ENCODE peak calls at places on chromosomes 3 and 15, in six cellular contexts. One of them, this sample, is unnamed.

GRCh38 chr15:85804481-85805165 is 9.9 kb upstream of the KLHL25 start:
- DNase-seq in prostate gland: no peak
- DNase-seq in A673: no peak
- DNase-seq in adrenal gland: no peak
- DNase-seq in tibial artery: no peak
- DNase-seq in neural progenitor cell: no peak
- DNase-seq in this sample: no peak

GRCh38 chr15:74040115-74040850 is 42.1 kb downstream of the GOLGA6A start:
- DNase-seq in prostate gland: no peak
- DNase-seq in A673: peak; percentile 88
- DNase-seq in adrenal gland: peak; percentile 82
- DNase-seq in tibial artery: peak; percentile 53
- DNase-seq in neural progenitor cell: peak; percentile 25
- DNase-seq in this sample: peak; percentile 41

GRCh38 chr3:11438636-11439035 is 166.4 kb downstream of the ATG7 start:
- DNase-seq in prostate gland: no peak
- DNase-seq in A673: no peak
- DNase-seq in adrenal gland: no peak
- DNase-seq in tibial artery: no peak
- DNase-seq in neural progenitor cell: no peak
- DNase-seq in this sample: no peak

GRCh38 chr3:28860307-28860706 is 420.6 kb upstream of the RBMS3 start:
- DNase-seq in prostate gland: peak; percentile 57
- DNase-seq in A673: peak; percentile 75
- DNase-seq in adrenal gland: peak; percentile 58
- DNase-seq in tibial artery: peak; percentile 51
- DNase-seq in neural progenitor cell: no peak
- DNase-seq in this sample: peak; percentile 24

GRCh38 chr15:64809649-64810498 is 15.6 kb downstream of the PIF1 start:
- DNase-seq in prostate gland: peak; percentile 63
- DNase-seq in A673: peak; percentile 82
- DNase-seq in adrenal gland: peak; percentile 90
- DNase-seq in tibial artery: peak; percentile 85
- DNase-seq in neural progenitor cell: peak; percentile 94
- DNase-seq in this sample: peak; percentile 83

GRCh38 chr3:141845407-141846049 is 30.9 kb upstream of the ATP1B3 start:
- DNase-seq in prostate gland: no peak
- DNase-seq in A673: peak; percentile 23
- DNase-seq in adrenal gland: no peak
- DNase-seq in tibial artery: no peak
- DNase-seq in neural progenitor cell: peak; percentile 50
- DNase-seq in this sample: peak; percentile 30

GRCh38 chr3:127354761-127355160 is 66.9 kb upstream of the PRR20G start:
- DNase-seq in prostate gland: no peak
- DNase-seq in A673: no peak
- DNase-seq in adrenal gland: no peak
- DNase-seq in tibial artery: no peak
- DNase-seq in neural progenitor cell: no peak
- DNase-seq in this sample: no peak

GRCh38 chr3:66693461-66693912 is 192.7 kb upstream of the LRIG1 start:
- DNase-seq in prostate gland: peak; percentile 21
- DNase-seq in A673: peak; percentile 15
- DNase-seq in adrenal gland: peak; percentile 55
- DNase-seq in tibial artery: no peak
- DNase-seq in neural progenitor cell: no peak
- DNase-seq in this sample: peak; percentile 41

GRCh38 chr3:173983353-173983752 is 585.8 kb downstream of the NLGN1 start:
- DNase-seq in prostate gland: no peak
- DNase-seq in A673: no peak
- DNase-seq in adrenal gland: no peak
- DNase-seq in tibial artery: no peak
- DNase-seq in neural progenitor cell: no peak
- DNase-seq in this sample: no peak

GRCh38 chr15:74276560-74276959 is 40.4 kb downstream of the CCDC33 start:
- DNase-seq in prostate gland: no peak
- DNase-seq in A673: no peak
- DNase-seq in adrenal gland: no peak
- DNase-seq in tibial artery: no peak
- DNase-seq in neural progenitor cell: no peak
- DNase-seq in this sample: no peak

GRCh38 chr3:151319613-151320012 is 3.0 kb upstream of the GPR87 start:
- DNase-seq in prostate gland: no peak
- DNase-seq in A673: no peak
- DNase-seq in adrenal gland: no peak
- DNase-seq in tibial artery: no peak
- DNase-seq in neural progenitor cell: no peak
- DNase-seq in this sample: no peak
- H3K27ac ChIP-seq in prostate gland: no peak overlapping the region
- H3K27ac ChIP-seq in A673: no peak overlapping the region
- H3K27ac ChIP-seq in adrenal gland: peak overlapping the region; percentile 8
- H3K27ac ChIP-seq in tibial artery: no peak overlapping the region
- H3K27ac ChIP-seq in neural progenitor cell: no peak overlapping the region
- H3K27ac ChIP-seq in this sample: no peak overlapping the region

GRCh38 chr3:146511402-146512134 is 32.8 kb downstream of the PLSCR1 start:
- DNase-seq in prostate gland: no peak
- DNase-seq in A673: no peak
- DNase-seq in adrenal gland: no peak
- DNase-seq in tibial artery: no peak
- DNase-seq in neural progenitor cell: no peak
- DNase-seq in this sample: no peak

GRCh38 chr3:146505496-146505895 is 36.1 kb upstream of the PLSCR2 start:
- DNase-seq in prostate gland: no peak
- DNase-seq in A673: no peak
- DNase-seq in adrenal gland: no peak
- DNase-seq in tibial artery: no peak
- DNase-seq in neural progenitor cell: no peak
- DNase-seq in this sample: no peak

GRCh38 chr3:146503459-146504202 is 34.3 kb upstream of the PLSCR2 start:
- DNase-seq in prostate gland: peak; percentile 37
- DNase-seq in A673: peak; percentile 80
- DNase-seq in adrenal gland: no peak
- DNase-seq in tibial artery: no peak
- DNase-seq in neural progenitor cell: no peak
- DNase-seq in this sample: peak; percentile 65

GRCh38 chr3:146504546-146505197 is 35.3 kb upstream of the PLSCR2 start:
- DNase-seq in prostate gland: no peak
- DNase-seq in A673: peak; percentile 4
- DNase-seq in adrenal gland: no peak
- DNase-seq in tibial artery: no peak
- DNase-seq in neural progenitor cell: peak; percentile 28
- DNase-seq in this sample: no peak

DNA sequence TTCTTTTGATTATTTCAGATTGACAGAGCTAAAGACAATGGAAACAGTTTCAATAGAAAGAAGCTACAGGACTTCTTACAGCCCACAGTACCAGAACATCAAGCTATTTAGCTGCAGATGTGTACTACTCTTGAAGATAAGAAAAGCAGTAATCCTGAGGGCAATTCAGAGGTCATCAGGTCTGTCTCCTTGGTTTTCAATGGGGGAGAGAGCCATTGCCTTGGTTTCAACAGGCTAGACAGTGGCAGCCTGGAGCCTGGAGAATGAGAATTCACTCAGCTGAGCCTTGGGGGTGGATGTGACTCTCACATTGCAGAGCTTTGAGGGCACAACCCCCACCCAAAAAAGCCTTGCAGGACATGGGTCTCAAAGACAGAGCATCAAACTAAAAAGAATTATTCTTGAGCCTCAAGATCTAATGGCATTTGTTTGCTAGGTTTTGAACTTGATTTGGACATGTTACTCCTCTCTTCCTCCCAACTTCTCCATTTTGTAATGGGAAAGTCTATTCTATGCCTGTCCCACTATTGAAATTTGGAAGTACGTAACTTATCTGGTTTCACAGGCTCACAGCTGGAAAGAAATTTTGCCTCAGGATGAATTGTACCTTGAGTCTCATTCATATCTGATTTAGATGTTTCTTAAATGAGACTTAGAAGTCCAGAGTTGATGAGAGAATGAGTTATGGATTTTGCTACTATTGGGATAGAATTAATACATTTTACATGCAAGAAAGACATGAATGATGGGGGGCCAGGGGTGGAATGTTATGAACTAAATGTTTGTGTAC is 36.9 kb downstream of the PLSCR1 start:
- DNase-seq in prostate gland: no peak
- DNase-seq in A673: peak; percentile 4
- DNase-seq in adrenal gland: no peak
- DNase-seq in tibial artery: no peak
- DNase-seq in neural progenitor cell: peak; percentile 9
- DNase-seq in this sample: no peak
- H3K27ac ChIP-seq in prostate gland: no peak overlapping the region
- H3K27ac ChIP-seq in A673: peak overlapping the region; percentile 70
- H3K27ac ChIP-seq in adrenal gland: peak overlapping the region; percentile 49
- H3K27ac ChIP-seq in tibial artery: no peak overlapping the region
- H3K27ac ChIP-seq in neural progenitor cell: no peak overlapping the region
- H3K27ac ChIP-seq in this sample: peak overlapping the region; percentile 72

DNA sequence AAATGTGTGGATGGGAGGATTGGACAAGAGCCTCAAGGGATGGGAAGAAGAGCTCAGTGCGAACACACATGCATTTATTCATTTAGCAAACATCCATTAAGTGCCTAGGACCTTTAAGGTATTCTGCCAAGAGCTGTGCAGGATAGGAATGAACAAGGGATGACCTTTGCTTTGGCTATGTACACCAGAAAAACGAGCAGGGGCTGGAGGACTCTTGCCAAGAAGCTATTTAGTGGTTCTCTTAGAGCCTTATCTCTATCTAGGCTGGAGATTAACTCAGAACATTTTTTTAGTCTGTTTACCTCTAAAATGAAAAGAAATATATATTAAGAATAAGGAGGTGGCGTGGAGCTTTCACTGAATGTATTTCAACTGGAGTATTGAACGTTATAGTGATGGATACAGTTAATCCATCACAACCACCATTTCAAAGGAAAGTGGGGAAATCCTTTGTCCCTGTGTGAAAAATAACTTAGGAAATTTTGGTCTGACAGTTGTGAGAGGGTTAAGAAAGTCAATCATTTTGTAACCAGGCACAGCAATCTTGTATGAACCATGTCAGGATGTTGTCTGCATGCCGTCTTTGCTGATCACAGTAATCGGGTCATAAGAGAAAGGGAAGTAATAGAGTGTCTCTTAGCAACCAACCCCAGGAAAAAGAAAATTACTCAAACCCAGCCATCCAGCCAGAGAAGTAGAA is 279.0 kb downstream of the LPP start:
- DNase-seq in prostate gland: no peak
- DNase-seq in A673: no peak
- DNase-seq in adrenal gland: peak; percentile 63
- DNase-seq in tibial artery: peak; percentile 32
- DNase-seq in neural progenitor cell: no peak
- DNase-seq in this sample: peak; percentile 32
- H3K27ac ChIP-seq in prostate gland: no peak overlapping the region
- H3K27ac ChIP-seq in A673: no peak overlapping the region
- H3K27ac ChIP-seq in adrenal gland: peak overlapping the region; percentile 21
- H3K27ac ChIP-seq in tibial artery: peak overlapping the region; percentile 68
- H3K27ac ChIP-seq in neural progenitor cell: no peak overlapping the region
- H3K27ac ChIP-seq in this sample: peak overlapping the region; percentile 34

DNA sequence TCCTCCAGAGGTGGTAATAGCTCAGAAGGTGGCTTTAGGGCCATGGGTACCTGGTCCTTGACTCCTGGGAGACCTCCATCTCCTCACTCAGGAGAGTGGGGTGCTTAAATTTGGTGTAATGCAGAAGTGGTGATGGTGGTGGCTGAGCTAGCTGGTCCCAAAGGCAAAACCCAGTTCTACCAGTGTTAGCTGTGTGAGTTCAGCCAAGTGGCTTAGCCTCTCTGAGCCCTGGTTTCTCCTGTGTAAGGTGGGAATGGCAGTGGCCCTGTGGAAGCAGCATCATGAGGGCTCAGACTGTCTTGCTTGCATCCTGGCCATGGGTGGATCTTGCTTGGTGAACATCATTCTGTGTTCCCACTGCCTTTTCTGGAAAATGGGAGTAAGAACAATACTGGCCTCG is 9.4 kb downstream of the SEMA3F start:
- DNase-seq in prostate gland: no peak
- DNase-seq in A673: no peak
- DNase-seq in adrenal gland: no peak
- DNase-seq in tibial artery: no peak
- DNase-seq in neural progenitor cell: no peak
- DNase-seq in this sample: no peak
- H3K27ac ChIP-seq in prostate gland: peak overlapping the region; percentile 83
- H3K27ac ChIP-seq in A673: no peak overlapping the region
- H3K27ac ChIP-seq in adrenal gland: peak overlapping the region; percentile 67
- H3K27ac ChIP-seq in tibial artery: peak overlapping the region; percentile 70
- H3K27ac ChIP-seq in neural progenitor cell: no peak overlapping the region
- H3K27ac ChIP-seq in this sample: no peak overlapping the region

DNA sequence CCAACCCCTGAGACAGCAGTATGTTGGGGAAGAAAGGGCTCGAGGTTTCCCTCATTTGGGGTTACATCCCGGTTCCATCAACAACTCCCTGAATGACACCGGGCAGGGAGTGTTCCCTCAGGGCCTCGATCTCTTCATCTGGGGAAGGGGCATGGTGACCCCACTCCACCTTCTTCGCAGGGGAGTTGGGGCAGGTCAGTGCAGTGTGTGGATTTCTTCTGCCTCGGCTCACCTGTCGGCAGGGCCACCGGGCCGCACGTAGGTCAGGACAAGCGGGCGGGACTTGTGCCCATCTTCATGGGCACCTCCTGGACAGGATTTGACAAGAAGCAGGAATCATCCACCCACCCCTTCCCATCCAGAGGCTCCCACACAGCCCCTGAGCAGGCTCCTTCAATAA is 17.4 kb downstream of the GRIP2 start:
- DNase-seq in prostate gland: no peak
- DNase-seq in A673: no peak
- DNase-seq in adrenal gland: no peak
- DNase-seq in tibial artery: no peak
- DNase-seq in neural progenitor cell: no peak
- DNase-seq in this sample: no peak
- H3K27ac ChIP-seq in prostate gland: no peak overlapping the region
- H3K27ac ChIP-seq in A673: no peak overlapping the region
- H3K27ac ChIP-seq in adrenal gland: peak overlapping the region; percentile 22
- H3K27ac ChIP-seq in tibial artery: no peak overlapping the region
- H3K27ac ChIP-seq in neural progenitor cell: no peak overlapping the region
- H3K27ac ChIP-seq in this sample: no peak overlapping the region

This sample was measured in colonic mucosa.